ENCODE peak calls at places on chromosomes 16 and 17, in five cellular contexts. One of them, this sample, is unnamed.

GRCh38 chr17:58326609-58327341 is 1.8 kb downstream of the TSPOAP1 start:
- DNase-seq in neural progenitor cell: no peak
- DNase-seq in PC-3: no peak
- DNase-seq in MM.1S: no peak
- DNase-seq in GM23338: no peak
- DNase-seq in this sample: no peak

GRCh38 chr16:17275076-17275732 is 195.6 kb downstream of the XYLT1 start:
- DNase-seq in neural progenitor cell: no peak
- DNase-seq in GM23338: no peak
- DNase-seq in PC-3: no peak
- DNase-seq in MM.1S: peak; percentile 48
- DNase-seq in this sample: peak; percentile 20

GRCh38 chr16:51577621-51578303 is 426.7 kb upstream of the SALL1 start:
- DNase-seq in GM23338: peak; percentile 55
- DNase-seq in MM.1S: no peak
- DNase-seq in neural progenitor cell: peak; percentile 13
- DNase-seq in PC-3: no peak
- DNase-seq in this sample: no peak

GRCh38 chr17:8019665-8020064 is 17.2 kb downstream of the GUCY2D start:
- DNase-seq in GM23338: no peak
- DNase-seq in MM.1S: no peak
- DNase-seq in PC-3: peak; percentile 56
- DNase-seq in neural progenitor cell: no peak
- DNase-seq in this sample: peak; percentile 37

GRCh38 chr16:19210175-19210924 is 42.3 kb downstream of the SYT17 start:
- DNase-seq in neural progenitor cell: no peak
- DNase-seq in MM.1S: peak; percentile 12
- DNase-seq in PC-3: peak; percentile 68
- DNase-seq in GM23338: no peak
- DNase-seq in this sample: peak; percentile 57

GRCh38 chr17:574061-574460 is 140.6 kb downstream of the VPS53 start:
- DNase-seq in GM23338: no peak
- DNase-seq in MM.1S: no peak
- DNase-seq in neural progenitor cell: no peak
- DNase-seq in PC-3: no peak
- DNase-seq in this sample: no peak

GRCh38 chr16:85207357-85207921 is 95.2 kb upstream of the CIBAR2 start:
- DNase-seq in GM23338: no peak
- DNase-seq in neural progenitor cell: no peak
- DNase-seq in MM.1S: no peak
- DNase-seq in PC-3: no peak
- DNase-seq in this sample: no peak

GRCh38 chr17:82860606-82861392 is 21.0 kb upstream of the ZNF750 start:
- DNase-seq in PC-3: no peak
- DNase-seq in MM.1S: no peak
- DNase-seq in GM23338: no peak
- DNase-seq in neural progenitor cell: no peak
- DNase-seq in this sample: no peak

GRCh38 chr16:53090591-53091507 is 36.1 kb downstream of the CHD9 start:
- DNase-seq in PC-3: no peak
- DNase-seq in GM23338: no peak
- DNase-seq in MM.1S: peak; percentile 80
- DNase-seq in neural progenitor cell: peak; percentile 23
- DNase-seq in this sample: no peak

GRCh38 chr16:71214771-71215381 is 15.6 kb downstream of the HYDIN start:
- DNase-seq in neural progenitor cell: no peak
- DNase-seq in GM23338: peak; percentile 43
- DNase-seq in MM.1S: peak; percentile 19
- DNase-seq in PC-3: peak; percentile 14
- DNase-seq in this sample: no peak

GRCh38 chr16:3578610-3579551 is 1.7 kb upstream of the NLRC3 start:
- DNase-seq in MM.1S: peak; percentile 76
- DNase-seq in PC-3: no peak
- DNase-seq in neural progenitor cell: no peak
- DNase-seq in GM23338: peak; percentile 39
- DNase-seq in this sample: no peak

GRCh38 chr16:85416267-85417109 is 196.6 kb upstream of the GSE1 start:
- DNase-seq in neural progenitor cell: peak; percentile 63
- DNase-seq in GM23338: peak; percentile 80
- DNase-seq in MM.1S: peak; percentile 24
- DNase-seq in PC-3: peak; percentile 71
- DNase-seq in this sample: peak; percentile 86

GRCh38 chr16:64440421-64440831 is 681.4 kb downstream of the CDH11 start:
- DNase-seq in GM23338: no peak
- DNase-seq in MM.1S: no peak
- DNase-seq in PC-3: peak; percentile 90
- DNase-seq in neural progenitor cell: no peak
- DNase-seq in this sample: no peak

GRCh38 chr16:20203277-20203676 is 124.0 kb downstream of the GP2 start:
- DNase-seq in MM.1S: no peak
- DNase-seq in GM23338: no peak
- DNase-seq in PC-3: no peak
- DNase-seq in neural progenitor cell: peak; percentile 51
- DNase-seq in this sample: no peak

GRCh38 chr16:86634290-86634689 is 55.9 kb downstream of the FOXL1 start:
- DNase-seq in GM23338: peak; percentile 36
- DNase-seq in neural progenitor cell: peak; percentile 27
- DNase-seq in MM.1S: no peak
- DNase-seq in PC-3: peak; percentile 16
- DNase-seq in this sample: no peak

GRCh38 chr17:75722076-75722475 is 817 bp downstream of the ITGB4 start:
- DNase-seq in GM23338: no peak
- DNase-seq in MM.1S: no peak
- DNase-seq in PC-3: peak; percentile 50
- DNase-seq in neural progenitor cell: no peak
- DNase-seq in this sample: peak; percentile 52

GRCh38 chr17:55607736-55608341 is 96.6 kb upstream of the SMIM36 start:
- DNase-seq in GM23338: no peak
- DNase-seq in PC-3: peak; percentile 97
- DNase-seq in MM.1S: no peak
- DNase-seq in neural progenitor cell: no peak
- DNase-seq in this sample: no peak

GRCh38 chr17:67700037-67700436 is 17.7 kb upstream of the NOL11 start:
- DNase-seq in PC-3: no peak
- DNase-seq in neural progenitor cell: peak; percentile 69
- DNase-seq in MM.1S: no peak
- DNase-seq in GM23338: no peak
- DNase-seq in this sample: no peak

GRCh38 chr16:30124985-30125379 is 2.0 kb upstream of the MAPK3 start:
- DNase-seq in GM23338: no peak
- DNase-seq in PC-3: no peak
- DNase-seq in neural progenitor cell: no peak
- DNase-seq in MM.1S: no peak
- DNase-seq in this sample: no peak

GRCh38 chr17:37327341-37328090 is 48.3 kb upstream of the C17orf78 start:
- DNase-seq in PC-3: no peak
- DNase-seq in neural progenitor cell: no peak
- DNase-seq in MM.1S: no peak
- DNase-seq in GM23338: no peak
- DNase-seq in this sample: no peak

GRCh38 chr16:52128407-52128806 is 418.5 kb downstream of the TOX3 start:
- DNase-seq in neural progenitor cell: no peak
- DNase-seq in GM23338: no peak
- DNase-seq in PC-3: no peak
- DNase-seq in MM.1S: no peak
- DNase-seq in this sample: no peak

GRCh38 chr16:55487048-55487803 is 8.2 kb downstream of the MMP2 start:
- DNase-seq in GM23338: no peak
- DNase-seq in neural progenitor cell: no peak
- DNase-seq in MM.1S: no peak
- DNase-seq in PC-3: no peak
- DNase-seq in this sample: no peak

GRCh38 chr17:77281024-77281903 is 140.5 kb downstream of the SEC14L1 start:
- DNase-seq in neural progenitor cell: peak; percentile 88
- DNase-seq in MM.1S: peak; percentile 74
- DNase-seq in PC-3: peak; percentile 80
- DNase-seq in GM23338: peak; percentile 80
- DNase-seq in this sample: peak; percentile 36

GRCh38 chr17:17363638-17364337 is 60.6 kb downstream of the NT5M start:
- DNase-seq in PC-3: no peak
- DNase-seq in neural progenitor cell: peak; percentile 1
- DNase-seq in GM23338: peak; percentile 20
- DNase-seq in MM.1S: no peak
- DNase-seq in this sample: no peak
- H3F3A ChIP-seq in PC-3: no peaks in the 10 kb centered on the region
- H3F3A ChIP-seq in neural progenitor cell: no peaks in the 10 kb centered on the region
- H3F3A ChIP-seq in GM23338: no peaks in the 10 kb centered on the region
- H3F3A ChIP-seq in MM.1S: no peaks in the 10 kb centered on the region
- H3F3A ChIP-seq in this sample: no peaks in the 10 kb centered on the region

GRCh38 chr17:38796451-38796850 is 2.9 kb downstream of the PIP4K2B start:
- DNase-seq in PC-3: no peak
- DNase-seq in MM.1S: no peak
- DNase-seq in GM23338: no peak
- DNase-seq in neural progenitor cell: no peak
- DNase-seq in this sample: no peak

GRCh38 chr17:38789185-38789584 is 10.2 kb downstream of the PIP4K2B start:
- DNase-seq in neural progenitor cell: peak; percentile 85
- DNase-seq in PC-3: no peak
- DNase-seq in GM23338: peak; percentile 38
- DNase-seq in MM.1S: no peak
- DNase-seq in this sample: no peak

GRCh38 chr17:38786372-38786771 is 13.0 kb downstream of the PIP4K2B start:
- DNase-seq in PC-3: peak; percentile 81
- DNase-seq in neural progenitor cell: no peak
- DNase-seq in MM.1S: no peak
- DNase-seq in GM23338: no peak
- DNase-seq in this sample: peak; percentile 95

GRCh38 chr17:38794221-38794620 is 5.1 kb downstream of the PIP4K2B start:
- DNase-seq in MM.1S: no peak
- DNase-seq in PC-3: no peak
- DNase-seq in GM23338: no peak
- DNase-seq in neural progenitor cell: no peak
- DNase-seq in this sample: no peak

DNA sequence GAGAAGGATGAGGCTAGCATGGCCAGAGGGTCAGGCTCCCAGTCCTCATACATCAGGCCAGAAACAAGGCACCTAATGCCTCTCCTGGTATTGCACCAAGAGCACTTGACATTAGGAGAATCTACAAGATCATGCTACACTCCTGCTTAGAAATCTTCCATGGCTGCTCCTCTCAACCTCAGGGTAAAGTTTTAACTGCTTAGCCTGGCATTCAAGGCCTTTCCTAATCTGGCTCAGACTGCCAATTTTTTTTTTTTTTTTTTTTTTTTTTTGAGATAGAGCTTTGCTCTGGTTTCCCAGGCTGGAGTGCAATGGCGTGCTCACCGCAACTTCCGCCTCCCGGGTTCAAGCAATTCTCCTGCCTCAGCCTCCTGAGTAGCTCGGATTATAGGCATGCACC is 8.2 kb downstream of the PIP4K2B start:
- DNase-seq in GM23338: no peak
- DNase-seq in MM.1S: no peak
- DNase-seq in PC-3: no peak
- DNase-seq in neural progenitor cell: no peak
- DNase-seq in this sample: no peak
- H3K36me3 ChIP-seq in GM23338: no peaks in the 10 kb centered on the region
- H3K36me3 ChIP-seq in MM.1S: no peaks in the 10 kb centered on the region
- H3K36me3 ChIP-seq in PC-3: no peaks in the 10 kb centered on the region
- H3K36me3 ChIP-seq in neural progenitor cell: no peaks in the 10 kb centered on the region
- H3K36me3 ChIP-seq in this sample: peaks cover 8% of the 10 kb centered on the region

DNA sequence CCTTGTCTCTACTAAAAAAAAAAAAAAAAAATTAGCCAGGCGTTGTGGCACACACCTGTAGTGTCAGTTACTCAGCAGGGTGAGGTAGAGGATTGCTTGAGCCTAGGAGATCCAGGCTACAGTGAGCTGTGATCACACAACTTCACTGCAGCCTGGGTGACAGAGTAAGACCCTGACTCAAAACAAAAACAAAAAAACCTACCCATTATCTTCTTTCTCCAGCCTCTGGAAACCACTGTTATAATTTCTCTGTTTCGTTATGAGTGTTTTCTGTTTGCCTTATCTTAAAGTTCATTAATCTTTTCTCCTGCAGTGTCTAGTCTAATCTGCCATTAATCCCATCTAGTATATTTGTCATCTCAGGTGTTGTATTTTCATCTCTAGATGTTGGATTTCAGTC is 18.6 kb upstream of the CLTC start:
- DNase-seq in neural progenitor cell: no peak
- DNase-seq in MM.1S: no peak
- DNase-seq in PC-3: no peak
- DNase-seq in GM23338: no peak
- DNase-seq in this sample: no peak
- H3F3A ChIP-seq in neural progenitor cell: no peaks in the 10 kb centered on the region
- H3F3A ChIP-seq in MM.1S: no peaks in the 10 kb centered on the region
- H3F3A ChIP-seq in PC-3: no peaks in the 10 kb centered on the region
- H3F3A ChIP-seq in GM23338: no peaks in the 10 kb centered on the region
- H3F3A ChIP-seq in this sample: no peaks in the 10 kb centered on the region

GRCh38 chr16:16014329-16015224 is 65.2 kb downstream of the ABCC1 start:
- DNase-seq in neural progenitor cell: no peak
- DNase-seq in MM.1S: no peak
- DNase-seq in PC-3: peak; percentile 88
- DNase-seq in GM23338: no peak
- DNase-seq in this sample: peak; percentile 88
- H3K36me3 ChIP-seq in neural progenitor cell: no peaks in the 10 kb centered on the region
- H3K36me3 ChIP-seq in MM.1S: no peaks in the 10 kb centered on the region
- H3K36me3 ChIP-seq in PC-3: peaks cover 3% of the 10 kb centered on the region
- H3K36me3 ChIP-seq in GM23338: peaks cover 7% of the 10 kb centered on the region
- H3K36me3 ChIP-seq in this sample: peaks cover 32% of the 10 kb centered on the region

DNA sequence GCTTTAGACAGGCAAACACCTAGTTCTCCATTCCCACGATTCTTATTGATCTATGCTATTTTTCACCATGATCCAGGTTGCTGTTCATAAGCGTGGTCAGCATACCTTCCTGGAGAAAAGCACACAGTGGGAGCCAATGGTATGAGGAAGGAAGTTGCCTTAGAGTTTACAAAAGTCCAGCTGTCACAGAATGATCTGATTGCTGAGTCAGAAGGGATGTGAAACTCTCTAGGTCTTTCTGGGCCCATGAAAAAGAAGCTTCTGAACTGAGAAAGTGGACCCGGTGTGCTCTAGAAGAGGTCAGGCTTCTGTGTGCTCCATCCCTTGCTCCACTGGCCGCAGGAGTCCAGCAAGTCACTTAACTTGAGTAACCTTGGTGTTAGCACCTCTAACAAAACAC is 71.0 kb upstream of the CCL1 start:
- DNase-seq in neural progenitor cell: no peak
- DNase-seq in GM23338: no peak
- DNase-seq in MM.1S: peak; percentile 77
- DNase-seq in PC-3: no peak
- DNase-seq in this sample: no peak
- H3F3A ChIP-seq in neural progenitor cell: no peaks in the 10 kb centered on the region
- H3F3A ChIP-seq in GM23338: no peaks in the 10 kb centered on the region
- H3F3A ChIP-seq in MM.1S: peaks cover 5% of the 10 kb centered on the region
- H3F3A ChIP-seq in PC-3: no peaks in the 10 kb centered on the region
- H3F3A ChIP-seq in this sample: no peaks in the 10 kb centered on the region

GRCh38 chr17:42146911-42147607 is 7.7 kb downstream of the RAB5C start:
- DNase-seq in PC-3: no peak
- DNase-seq in neural progenitor cell: no peak
- DNase-seq in GM23338: no peak
- DNase-seq in MM.1S: no peak
- DNase-seq in this sample: no peak
- H3K36me3 ChIP-seq in PC-3: no peaks in the 10 kb centered on the region
- H3K36me3 ChIP-seq in neural progenitor cell: no peaks in the 10 kb centered on the region
- H3K36me3 ChIP-seq in GM23338: no peaks in the 10 kb centered on the region
- H3K36me3 ChIP-seq in MM.1S: peaks cover 3% of the 10 kb centered on the region
- H3K36me3 ChIP-seq in this sample: no peaks in the 10 kb centered on the region